ENCODE peak calls at places on chromosomes 4 and X, in six cellular contexts. Q, G, R, S, M and L are unnamed samples.

GRCh38 chrX:112822892-112823291 is 17.7 kb downstream of the AMOT start:
- DNase-seq in Q (no peak), G (no peak), R (no peak), S (no peak), M (no peak), L (no peak)

GRCh38 chrX:43805579-43805978 is 76.7 kb downstream of the MAOB start:
- DNase-seq in Q (no peak), G (no peak), R (peak), S (no peak), M (no peak), L (no peak)

GRCh38 chrX:138519296-138519695 is 192.2 kb downstream of the FGF13 start:
- DNase-seq in Q (no peak), G (no peak), R (no peak), S (no peak), M (no peak), L (no peak)

GRCh38 chr4:67912051-67912450 is 28.2 kb upstream of the TMPRSS11D start:
- DNase-seq in Q (no peak), G (no peak), R (no peak), S (no peak), M (no peak), L (no peak)

GRCh38 chr4:110793381-110793801 is 170.5 kb upstream of the PITX2 start:
- DNase-seq in Q (no peak), G (peak), R (peak), S (no peak), M (no peak), L (no peak)

GRCh38 chrX:39705299-39705698 is 392.5 kb downstream of the BCOR start:
- DNase-seq in Q (no peak), G (peak), R (peak), S (peak), M (no peak), L (no peak)

GRCh38 chr4:153223418-153223792 is 19.2 kb downstream of the TRIM2 start:
- DNase-seq in Q (no peak), G (no peak), R (no peak), S (no peak), M (no peak), L (no peak)

GRCh38 chr4:24001945-24002640 is 112.2 kb upstream of the PPARGC1A start:
- DNase-seq in Q (no peak), G (peak), R (no peak), S (no peak), M (no peak), L (no peak)

GRCh38 chr4:6893449-6894085 is 16.1 kb upstream of the TBC1D14 start:
- DNase-seq in Q (no peak), G (no peak), R (peak), S (no peak), M (no peak), L (no peak)

GRCh38 chr4:73653695-73654106 is 33.5 kb upstream of the RASSF6 start:
- DNase-seq in Q (no peak), G (peak), R (peak), S (no peak), M (no peak), L (no peak)

GRCh38 chrX:154025230-154025629 is 5.5 kb upstream of the IRAK1 start:
- DNase-seq in Q (no peak), G (no peak), R (no peak), S (no peak), M (no peak), L (no peak)